ENCODE peak calls at places on chromosomes 11 and 22, in four cellular contexts. O is islet precursor cell, Q is heart right ventricle, B is HT1080. F is an unnamed sample.
A peak's percentile ranks its signal among the peaks of the same experiment; 100 is the strongest.

GRCh38 chr11:62669420-62670161 is 1.9 kb upstream of the UQCC3 start:
- DNase-seq in O (no peak), Q (no peak), B (no peak), F (peak; percentile 55)

GRCh38 chr22:39173787-39174497 is 21.5 kb upstream of the CBX7 start:
- DNase-seq in O (no peak), Q (no peak), B (no peak), F (peak; percentile 77)

GRCh38 chr11:117814766-117815261 is 9.7 kb downstream of the FXYD2 start:
- DNase-seq in O (no peak), Q (no peak), B (no peak), F (peak; percentile 75)

GRCh38 chr22:32475428-32476010 is 908 bp downstream of the FBXO7 start:
- DNase-seq in O (peak; percentile 67), Q (peak; percentile 41), B (no peak), F (peak; percentile 66)

GRCh38 chr22:47169801-47170140 is 407.3 kb downstream of the TBC1D22A start:
- DNase-seq in O (no peak), Q (no peak), B (no peak), F (no peak)

GRCh38 chr11:57349491-57350274 is 11.5 kb downstream of the P2RX3 start:
- DNase-seq in O (peak; percentile 82), Q (peak; percentile 70), B (peak; percentile 54), F (peak; percentile 94)

GRCh38 chr11:102761646-102762238 is 18.7 kb downstream of the MMP10 start:
- DNase-seq in O (peak; percentile 74), Q (no peak), B (no peak), F (no peak)

GRCh38 chr11:133894956-133895549 is 49.7 kb upstream of the SPATA19 start:
- DNase-seq in O (peak; percentile 92), Q (no peak), B (no peak), F (peak; percentile 86)

GRCh38 chr22:47165338-47165931 is 403.0 kb downstream of the TBC1D22A start:
- DNase-seq in O (peak; percentile 33), Q (no peak), B (no peak), F (peak; percentile 45)

GRCh38 chr11:60305906-60306619 is 21.0 kb upstream of the MS4A6E start:
- DNase-seq in O (peak; percentile 64), Q (no peak), B (peak; percentile 78), F (peak; percentile 40)

GRCh38 chr11:100383357-100383865 is 303.7 kb upstream of the ARHGAP42 start:
- DNase-seq in O (peak; percentile 93), Q (no peak), B (no peak), F (no peak)

GRCh38 chr11:33733978-33734377 is 2.2 kb downstream of the CD59 start:
- DNase-seq in O (no peak), Q (no peak), B (no peak), F (no peak)

GRCh38 chr22:17814830-17815229 is 40.6 kb upstream of the BID start:
- DNase-seq in O (no peak), Q (no peak), B (no peak), F (no peak)

GRCh38 chr22:24156146-24156914 is 25.0 kb upstream of the SUSD2 start:
- DNase-seq in O (no peak), Q (no peak), B (no peak), F (no peak)

GRCh38 chr11:20991471-20991870 is 322.1 kb downstream of the NELL1 start:
- DNase-seq in O (no peak), Q (no peak), B (no peak), F (no peak)

GRCh38 chr11:62601114-62601363 is 626 bp downstream of the MTA2 start:
- DNase-seq in O (no peak), Q (peak; percentile 57), B (no peak), F (peak; percentile 67)

GRCh38 chr11:8068605-8069221 is 12.3 kb upstream of the TUB start:
- DNase-seq in O (peak; percentile 53), Q (peak; percentile 76), B (peak; percentile 72), F (peak; percentile 45)

GRCh38 chr11:46537851-46538295 is 56.0 kb downstream of the AMBRA1 start:
- DNase-seq in O (peak; percentile 90), Q (peak; percentile 71), B (peak; percentile 66), F (peak; percentile 93)

GRCh38 chr11:132035228-132035627 is 664.8 kb downstream of the NTM start:
- DNase-seq in O (no peak), Q (no peak), B (no peak), F (no peak)

GRCh38 chr22:45225732-45226560 is 14.7 kb downstream of the KIAA0930 start:
- DNase-seq in O (peak; percentile 49), Q (no peak), B (no peak), F (peak; percentile 44)

GRCh38 chr11:61507962-61508824 is at the start of gene LRRC10B:
- DNase-seq in O (peak; percentile 91), Q (no peak), B (no peak), F (peak; percentile 96)

GRCh38 chr11:16347928-16348685 is 8.2 kb downstream of the SOX6 start:
- DNase-seq in O (no peak), Q (peak; percentile 11), B (no peak), F (no peak)

GRCh38 chr11:91446267-91446666 is 778.4 kb upstream of the FAT3 start:
- DNase-seq in O (no peak), Q (no peak), B (peak; percentile 3), F (no peak)

GRCh38 chr11:125404136-125404810 is 91.8 kb downstream of the FEZ1 start:
- DNase-seq in O (peak; percentile 79), Q (no peak), B (no peak), F (peak; percentile 79)

GRCh38 chr11:125871391-125872137 is 15.9 kb upstream of the HYLS1 start:
- DNase-seq in O (peak; percentile 78), Q (no peak), B (peak; percentile 51), F (peak; percentile 88)

GRCh38 chr11:91308069-91308468 is 916.5 kb upstream of the FAT3 start:
- DNase-seq in O (peak; percentile 57), Q (no peak), B (no peak), F (no peak)

GRCh38 chr11:70650075-70650909 is 252.0 kb downstream of the CTTN start:
- DNase-seq in O (peak; percentile 92), Q (peak; percentile 75), B (peak; percentile 42), F (peak; percentile 96)

GRCh38 chr11:112523477-112523876 is 262.8 kb upstream of the PLET1 start:
- DNase-seq in O (peak; percentile 68), Q (peak; percentile 31), B (no peak), F (peak; percentile 58)

F was measured in endodermal cell.